ENCODE peak calls at places on chromosomes 5 and 9, in ten cellular contexts. D, I, K, O, T, M, Q, X, V and P are unnamed samples.

GRCh38 chr5:167770461-167770860 is 521.0 kb upstream of the WWC1 start:
- DNase-seq in D (no peak), I (no peak), K (no peak), O (peak; percentile 96), T (peak; percentile 99), M (no peak), Q (peak; percentile 44), X (no peak), V (no peak), P (no peak)

GRCh38 chr5:71699233-71699632 is 19.8 kb upstream of the CARTPT start:
- DNase-seq in D (no peak), I (no peak), K (no peak), O (no peak), T (no peak), M (no peak), Q (no peak), X (no peak), V (no peak), P (no peak)

GRCh38 chr9:38685535-38685934 is 34.4 kb downstream of the FAM240B start:
- DNase-seq in D (no peak), I (no peak), K (no peak), O (no peak), T (no peak), M (no peak), Q (no peak), X (peak; percentile 58), V (no peak), P (no peak)

GRCh38 chr5:32059779-32060178 is 114.3 kb downstream of the GOLPH3 start:
- DNase-seq in D (no peak), I (no peak), K (no peak), O (no peak), T (no peak), M (no peak), Q (no peak), X (no peak), V (peak; percentile 64), P (no peak)

GRCh38 chr9:96057155-96057554 is 181.7 kb downstream of the ERCC6L2 start:
- DNase-seq in D (no peak), I (no peak), K (no peak), O (no peak), T (no peak), M (no peak), Q (no peak), X (no peak), V (no peak), P (peak; percentile 39)

GRCh38 chr9:119963258-119963797 is 594.1 kb upstream of the BRINP1 start:
- DNase-seq in D (no peak), I (no peak), K (peak; percentile 48), O (peak; percentile 97), T (peak; percentile 99), M (no peak), Q (peak; percentile 39), X (peak; percentile 16), V (peak; percentile 37), P (no peak)

GRCh38 chr5:68562308-68562707 is 346.8 kb downstream of the PIK3R1 start:
- DNase-seq in D (peak; percentile 77), I (peak; percentile 56), K (no peak), O (no peak), T (no peak), M (peak; percentile 70), Q (peak; percentile 97), X (peak; percentile 55), V (no peak), P (no peak)

GRCh38 chr9:115071176-115071575 is 46.8 kb downstream of the TNC start:
- DNase-seq in D (no peak), I (no peak), K (no peak), O (no peak), T (peak; percentile 12), M (no peak), Q (no peak), X (no peak), V (no peak), P (no peak)

GRCh38 chr9:130175355-130175754 is 3.2 kb downstream of the NCS1 start:
- DNase-seq in D (no peak), I (no peak), K (no peak), O (no peak), T (no peak), M (no peak), Q (no peak), X (no peak), V (no peak), P (no peak)

GRCh38 chr5:171630047-171630669 is 155.5 kb upstream of the SMIM23 start:
- DNase-seq in D (peak; percentile 51), I (peak; percentile 80), K (peak; percentile 61), O (no peak), T (peak; percentile 16), M (no peak), Q (peak; percentile 46), X (peak; percentile 23), V (peak; percentile 88), P (no peak)

GRCh38 chr5:138974227-138975063 is 99.3 kb upstream of the LRRTM2 start:
- DNase-seq in D (no peak), I (no peak), K (no peak), O (no peak), T (peak; percentile 76), M (peak; percentile 75), Q (peak; percentile 87), X (peak; percentile 74), V (no peak), P (no peak)

GRCh38 chr5:144390133-144390532 is 219.5 kb downstream of the KCTD16 start:
- DNase-seq in D (peak; percentile 48), I (no peak), K (no peak), O (no peak), T (peak; percentile 1), M (peak; percentile 49), Q (peak; percentile 15), X (no peak), V (peak; percentile 3), P (no peak)

GRCh38 chr9:111828193-111828592 is 33.5 kb upstream of the SHOC1 start:
- DNase-seq in D (no peak), I (no peak), K (no peak), O (no peak), T (peak; percentile 44), M (peak; percentile 14), Q (peak; percentile 51), X (no peak), V (no peak), P (no peak)

GRCh38 chr5:175567954-175568353 is 89.6 kb downstream of the SFXN1 start:
- DNase-seq in D (no peak), I (no peak), K (no peak), O (no peak), T (no peak), M (no peak), Q (no peak), X (no peak), V (no peak), P (no peak)

GRCh38 chr5:929596-929995 is 36.9 kb downstream of the TRIP13 start:
- DNase-seq in D (no peak), I (no peak), K (no peak), O (no peak), T (no peak), M (no peak), Q (no peak), X (no peak), V (no peak), P (no peak)

GRCh38 chr5:927172-928015 is 34.7 kb downstream of the TRIP13 start:
- DNase-seq in D (no peak), I (no peak), K (no peak), O (no peak), T (no peak), M (no peak), Q (no peak), X (no peak), V (no peak), P (no peak)

GRCh38 chr5:923473-923873 is 30.8 kb downstream of the TRIP13 start:
- DNase-seq in D (peak; percentile 79), I (peak; percentile 83), K (peak; percentile 85), O (no peak), T (peak; percentile 65), M (peak; percentile 83), Q (peak; percentile 75), X (peak; percentile 36), V (peak; percentile 89), P (peak; percentile 68)

GRCh38 chr5:922745-923472 is 30.2 kb downstream of the TRIP13 start:
- DNase-seq in D (no peak), I (no peak), K (no peak), O (no peak), T (no peak), M (no peak), Q (no peak), X (no peak), V (no peak), P (no peak)

GRCh38 chr5:926416-927171 is 33.9 kb downstream of the TRIP13 start:
- DNase-seq in D (peak; percentile 38), I (peak; percentile 62), K (no peak), O (no peak), T (peak; percentile 25), M (no peak), Q (peak; percentile 30), X (no peak), V (no peak), P (no peak)
- TF ChIP-seq CTCF in D (no peak), I (peak; percentile 44), K (peak; percentile 26), O (peak; percentile 19), T (peak; percentile 26), M (peak; percentile 41), Q (peak; percentile 25), X (no peak), V (no peak), P (no peak)

DNA sequence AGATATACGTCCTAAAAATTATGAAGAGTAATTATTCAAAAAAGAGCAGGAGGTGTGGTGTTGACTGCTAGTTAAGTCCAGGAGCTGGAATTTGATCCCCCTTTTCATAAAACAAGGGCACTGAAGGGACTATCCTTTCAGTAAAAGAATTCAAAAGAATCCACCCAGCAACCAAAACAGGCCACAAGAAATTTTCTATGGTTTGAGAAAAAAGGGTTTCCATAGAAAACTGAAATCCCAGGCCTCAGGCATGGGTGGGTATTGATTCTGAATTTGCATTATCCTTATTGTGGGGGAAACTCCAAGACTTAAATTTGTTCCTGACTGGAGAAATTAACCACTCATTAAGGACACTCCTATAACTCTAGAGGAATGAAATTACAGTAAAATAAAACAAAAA is 269.1 kb upstream of the MPDZ start:
- DNase-seq in D (no peak), I (no peak), K (no peak), O (no peak), T (no peak), M (no peak), Q (no peak), X (no peak), V (no peak), P (no peak)
- TF ChIP-seq CTCF in D (no peak), I (no peak), K (no peak), O (no peak), T (no peak), M (no peak), Q (no peak), X (no peak), V (no peak), P (no peak)

GRCh38 chr5:43386960-43387362 is 25.2 kb downstream of the CCL28 start:
- DNase-seq in D (no peak), I (no peak), K (no peak), O (no peak), T (no peak), M (no peak), Q (no peak), X (no peak), V (no peak), P (no peak)
- TF ChIP-seq CTCF in D (no peak), I (no peak), K (no peak), O (no peak), T (no peak), M (no peak), Q (no peak), X (no peak), V (no peak), P (no peak)

DNA sequence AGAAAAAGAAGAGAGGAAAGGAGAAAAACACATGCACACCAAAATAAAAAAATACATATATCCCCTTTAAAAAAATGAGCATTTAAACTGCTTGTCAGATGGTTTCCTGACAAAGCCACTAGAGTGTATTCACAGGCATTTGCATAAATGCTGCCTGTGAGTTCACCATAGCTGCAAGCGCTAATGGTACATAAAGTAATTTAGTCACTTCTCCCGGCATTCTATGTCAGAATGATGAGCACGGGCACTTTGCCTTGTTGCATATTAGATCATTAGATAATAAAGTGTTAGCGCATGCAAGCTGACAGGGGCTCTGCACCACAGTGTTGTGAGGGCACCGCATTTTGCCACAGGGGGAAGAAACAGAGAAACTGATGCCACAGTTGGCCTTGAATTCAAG is 280.6 kb downstream of the EBF1 start:
- DNase-seq in D (no peak), I (no peak), K (no peak), O (no peak), T (no peak), M (no peak), Q (no peak), X (no peak), V (no peak), P (no peak)
- TF ChIP-seq CTCF in D (no peak), I (no peak), K (no peak), O (no peak), T (no peak), M (no peak), Q (no peak), X (no peak), V (no peak), P (no peak)